ENCODE peak calls at places on chromosomes 12 and 14, in four cellular contexts. Z is MM.1S, Q is neural progenitor cell, L is OCI-LY7. O is an unnamed sample.

GRCh38 chr12:52582489-52582888 is 8.8 kb upstream of the KRT74 start:
- DNase-seq in Z (no peak), Q (no peak), L (no peak), O (no peak)

GRCh38 chr12:49917126-49917787 is 13.6 kb upstream of the FAIM2 start:
- DNase-seq in Z (no peak), Q (no peak), L (no peak), O (no peak)

GRCh38 chr12:11833174-11833895 is 183.9 kb downstream of the ETV6 start:
- DNase-seq in Z (no peak), Q (no peak), L (no peak), O (no peak)

GRCh38 chr12:117881517-117881916 is 87.3 kb downstream of the KSR2 start:
- DNase-seq in Z (no peak), Q (no peak), L (no peak), O (no peak)

GRCh38 chr14:39857656-39858055 is 425.4 kb upstream of the FBXO33 start:
- DNase-seq in Z (no peak), Q (no peak), L (no peak), O (no peak)

GRCh38 chr14:65564370-65564769 is 151.8 kb downstream of the FUT8 start:
- DNase-seq in Z (no peak), Q (no peak), L (no peak), O (no peak)

GRCh38 chr12:2432856-2433255 is 361.9 kb upstream of the FKBP4 start:
- DNase-seq in Z (no peak), Q (no peak), L (no peak), O (no peak)

GRCh38 chr12:78880078-78880477 is 15.5 kb downstream of the SYT1 start:
- DNase-seq in Z (no peak), Q (peak; percentile 63), L (no peak), O (no peak)

GRCh38 chr12:459050-459429 is 699 bp upstream of the B4GALNT3 start:
- DNase-seq in Z (no peak), Q (no peak), L (no peak), O (no peak)

GRCh38 chr12:77161944-77162343 is 96.6 kb upstream of the E2F7 start:
- DNase-seq in Z (no peak), Q (peak; percentile 77), L (no peak), O (no peak)

GRCh38 chr12:44827832-44828438 is 48.2 kb downstream of the NELL2 start:
- DNase-seq in Z (no peak), Q (no peak), L (no peak), O (no peak)

GRCh38 chr12:107515446-107515958 is 170.1 kb upstream of the PWP1 start:
- DNase-seq in Z (peak; percentile 22), Q (no peak), L (no peak), O (peak; percentile 50)

GRCh38 chr12:121990692-121991603 is 30.7 kb upstream of the BCL7A start:
- DNase-seq in Z (no peak), Q (no peak), L (no peak), O (no peak)

GRCh38 chr12:93006655-93007208 is 77.6 kb upstream of the EEA1 start:
- DNase-seq in Z (no peak), Q (no peak), L (no peak), O (no peak)

GRCh38 chr14:33693237-33693636 is 257.6 kb downstream of the EGLN3 start:
- DNase-seq in Z (no peak), Q (no peak), L (no peak), O (no peak)

GRCh38 chr12:86148612-86149011 is 107.6 kb downstream of the MGAT4C start:
- DNase-seq in Z (no peak), Q (no peak), L (no peak), O (no peak)

GRCh38 chr14:76236172-76237130 is 84.7 kb downstream of the GPATCH2L start:
- DNase-seq in Z (no peak), Q (no peak), L (peak; percentile 2), O (no peak)

GRCh38 chr14:44626423-44626822 is 119.3 kb upstream of the FSCB start:
- DNase-seq in Z (no peak), Q (no peak), L (no peak), O (no peak)

GRCh38 chr12:53320352-53321195 is 836 bp downstream of the AAAS start:
- DNase-seq in Z (no peak), Q (no peak), L (no peak), O (no peak)

GRCh38 chr12:23888396-23889068 is 60.9 kb downstream of the SOX5 start:
- DNase-seq in Z (no peak), Q (no peak), L (no peak), O (no peak)

GRCh38 chr14:73245401-73246325 is 8.4 kb downstream of the PAPLN start:
- DNase-seq in Z (no peak), Q (peak; percentile 40), L (peak; percentile 79), O (peak; percentile 76)

GRCh38 chr14:74875204-74875603 is 741 bp downstream of the PROX2 start:
- DNase-seq in Z (no peak), Q (no peak), L (no peak), O (no peak)

GRCh38 chr12:132284071-132284492 is 45.3 kb downstream of the GALNT9 start:
- DNase-seq in Z (no peak), Q (no peak), L (peak; percentile 4), O (no peak)

GRCh38 chr12:79725987-79726386 is 35.2 kb upstream of the PAWR start:
- DNase-seq in Z (no peak), Q (no peak), L (no peak), O (no peak)

GRCh38 chr12:108875682-108876361 is 4.1 kb upstream of the DAO start:
- DNase-seq in Z (peak; percentile 10), Q (no peak), L (no peak), O (no peak)

GRCh38 chr12:4274960-4275868 is 1.7 kb downstream of the CCND2 start:
- DNase-seq in Z (no peak), Q (peak; percentile 53), L (no peak), O (peak; percentile 53)

GRCh38 chr12:70971395-70971794 is 50.9 kb upstream of the PTPRR start:
- DNase-seq in Z (no peak), Q (no peak), L (no peak), O (no peak)

GRCh38 chr14:91271639-91272038 is 27.1 kb upstream of the GPR68 start:
- DNase-seq in Z (no peak), Q (no peak), L (no peak), O (no peak)

GRCh38 chr12:66210840-66211239 is 21.8 kb downstream of the IRAK3 start:
- DNase-seq in Z (no peak), Q (no peak), L (no peak), O (no peak)

GRCh38 chr12:128840862-128841468 is 12.3 kb upstream of the GLT1D1 start:
- DNase-seq in Z (no peak), Q (no peak), L (peak; percentile 64), O (no peak)

GRCh38 chr12:10551375-10551774 is 45.7 kb downstream of the EIF2S3B start:
- DNase-seq in Z (no peak), Q (no peak), L (no peak), O (no peak)

GRCh38 chr14:72619071-72619710 is 274.7 kb downstream of the DPF3 start:
- DNase-seq in Z (no peak), Q (no peak), L (no peak), O (no peak)

GRCh38 chr12:51246254-51246853 is 7.7 kb downstream of the DAZAP2 start:
- DNase-seq in Z (no peak), Q (no peak), L (peak; percentile 41), O (no peak)

GRCh38 chr14:95041477-95042020 is 115.8 kb downstream of the DICER1 start:
- DNase-seq in Z (no peak), Q (no peak), L (no peak), O (no peak)

GRCh38 chr12:50066402-50066801 is 9.0 kb downstream of the ASIC1 start:
- DNase-seq in Z (no peak), Q (peak; percentile 66), L (no peak), O (no peak)

GRCh38 chr14:65249471-65250161 is 147.3 kb upstream of the MAX start:
- DNase-seq in Z (no peak), Q (no peak), L (no peak), O (no peak)

GRCh38 chr12:111405856-111406473 is at the start of gene SH2B3:
- DNase-seq in Z (no peak), Q (no peak), L (no peak), O (no peak)

GRCh38 chr12:62562892-62563291 is 96.3 kb downstream of the MON2 start:
- DNase-seq in Z (no peak), Q (no peak), L (no peak), O (no peak)

GRCh38 chr14:72588521-72588920 is 305.4 kb downstream of the DPF3 start:
- DNase-seq in Z (no peak), Q (no peak), L (no peak), O (no peak)

GRCh38 chr12:57474862-57475261 is 4.8 kb downstream of the ARHGAP9 start:
- DNase-seq in Z (no peak), Q (no peak), L (no peak), O (no peak)
- TF ChIP-seq EZH2phosphoT487 in Z (no peak), Q (no peak), L (no peak), O (no peak)

GRCh38 chr14:23141706-23142467 is 22.8 kb upstream of the CEBPE start:
- DNase-seq in Z (no peak), Q (no peak), L (no peak), O (peak; percentile 50)
- H3K4me1 ChIP-seq in Z (no peaks in the 10 kb centered on the region), Q (peaks cover 10% of the 10 kb centered on the region), L (no peaks in the 10 kb centered on the region), O (peaks cover 11% of the 10 kb centered on the region)

DNA sequence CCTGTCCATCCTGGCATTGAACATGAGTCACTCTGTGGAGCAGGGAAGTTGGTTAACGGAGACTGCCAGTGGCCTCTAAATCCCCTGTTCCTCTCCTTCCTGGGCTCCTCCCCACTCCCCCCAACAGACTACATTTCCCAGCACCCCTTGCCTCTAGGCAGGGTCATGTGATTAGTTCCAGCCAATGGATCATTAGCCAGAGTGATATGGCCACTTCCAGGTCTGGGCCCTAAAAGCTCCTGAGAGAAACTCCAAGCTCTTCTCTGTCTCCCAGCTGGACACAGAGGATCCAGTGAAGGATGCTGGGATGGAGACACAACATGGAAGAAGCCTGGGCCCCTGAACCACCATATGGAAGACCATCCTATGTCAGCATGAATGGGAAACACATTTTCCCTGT is 54.4 kb upstream of the RFLNA start:
- DNase-seq in Z (no peak), Q (peak; percentile 42), L (peak; percentile 55), O (no peak)
- TF ChIP-seq EZH2phosphoT487 in Z (no peak), Q (no peak), L (no peak), O (no peak)

GRCh38 chr14:68140801-68141200 is 321.2 kb downstream of the RAD51B start:
- DNase-seq in Z (no peak), Q (no peak), L (no peak), O (no peak)
- H3K4me1 ChIP-seq in Z (no peaks in the 10 kb centered on the region), Q (peaks cover 45% of the 10 kb centered on the region), L (no peaks in the 10 kb centered on the region), O (peaks cover 80% of the 10 kb centered on the region)

DNA sequence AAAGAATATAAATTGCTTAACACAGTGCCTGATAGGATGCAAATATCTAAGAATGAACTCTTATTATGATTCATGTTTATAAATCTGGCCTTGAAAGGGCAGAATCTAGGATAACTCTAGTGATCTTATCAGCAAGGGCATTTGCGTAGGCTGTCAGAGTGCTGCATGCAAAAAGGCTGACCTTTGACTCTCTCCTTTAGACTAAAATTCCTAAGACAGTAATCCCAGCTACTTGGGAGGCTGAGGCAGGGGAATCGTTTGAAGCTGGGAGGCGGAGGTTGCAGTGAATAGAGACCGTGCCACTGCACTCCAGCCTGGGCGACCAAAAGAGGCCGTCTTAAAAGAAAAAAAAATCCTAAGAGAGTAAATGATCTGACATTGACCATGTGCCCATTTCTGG is 31.2 kb upstream of the ANP32D start:
- DNase-seq in Z (no peak), Q (peak; percentile 78), L (no peak), O (no peak)
- TF ChIP-seq EZH2phosphoT487 in Z (no peak), Q (no peak), L (no peak), O (no peak)

O was measured in hepatocyte.